ENCODE peak calls at places on chromosomes 13 and 19, in six cellular contexts. F is esophagus squamous epithelium; Z is vagina; O is SJCRH30; K is cardiac muscle cell; A is CD8-positive, alpha-beta memory T cell. E is an unnamed sample. For H3K4me1, the result is how much of the 10 kb centered on the place peaks cover.

GRCh38 chr13:97856001-97856675 is 97.3 kb upstream of the IPO5 start:
- DNase-seq in K (peak), F (no peak), A (no peak), Z (no peak), O (peak), E (no peak)

GRCh38 chr13:42819712-42820111 is 38.3 kb downstream of the FAM216B start:
- DNase-seq in A (no peak), Z (no peak), K (no peak), O (no peak), F (no peak), E (no peak)

GRCh38 chr13:84658881-84659661 is 776.8 kb upstream of the SLITRK1 start:
- DNase-seq in O (no peak), K (no peak), Z (no peak), A (no peak), F (no peak), E (no peak)

GRCh38 chr13:52371736-52372247 is 34.2 kb downstream of the THSD1 start:
- DNase-seq in O (peak), Z (no peak), K (no peak), A (no peak), F (no peak), E (no peak)

GRCh38 chr19:34503546-34504272 is 22.2 kb downstream of the WTIP start:
- DNase-seq in K (no peak), O (no peak), A (no peak), Z (no peak), F (no peak), E (no peak)

GRCh38 chr13:79435549-79435948 is 29.5 kb upstream of the RBM26 start:
- DNase-seq in K (no peak), A (no peak), O (no peak), F (no peak), Z (no peak), E (no peak)

GRCh38 chr19:58558623-58559274 is 338 bp upstream of the UBE2M start:
- DNase-seq in F (no peak), K (peak), O (peak), A (peak), Z (peak), E (peak)

GRCh38 chr13:97976551-97977375 is 23.3 kb downstream of the IPO5 start:
- DNase-seq in F (no peak), O (peak), A (no peak), K (no peak), Z (no peak), E (peak)

GRCh38 chr19:17078038-17078919 is 2.7 kb downstream of the MYO9B start:
- DNase-seq in F (no peak), Z (no peak), K (no peak), O (no peak), A (no peak), E (no peak)

GRCh38 chr19:4369888-4370260 is 26.5 kb downstream of the MPND start:
- DNase-seq in O (no peak), A (peak), F (no peak), K (peak), Z (no peak), E (peak)
- H3K4me1 ChIP-seq in O (under half), A (under half), F (half or more), K (under half), Z (half or more), E (half or more)

GRCh38 chr19:46787040-46787330 is 1.4 kb downstream of the SLC1A5 start:
- DNase-seq in F (no peak), K (no peak), Z (no peak), A (no peak), O (no peak), E (no peak)
- H3K4me1 ChIP-seq in F (under half), K (under half), Z (under half), A (under half), O (under half), E (under half)

GRCh38 chr13:50526771-50527567 is 316.5 kb downstream of the DLEU7 start:
- DNase-seq in F (no peak), Z (no peak), O (no peak), K (no peak), A (no peak), E (no peak)

GRCh38 chr13:50527612-50528509 is 315.6 kb downstream of the DLEU7 start:
- DNase-seq in A (no peak), O (no peak), Z (no peak), F (no peak), K (no peak), E (no peak)

GRCh38 chr13:50521750-50522149 is 321.7 kb downstream of the DLEU7 start:
- DNase-seq in Z (no peak), K (no peak), A (no peak), F (no peak), O (no peak), E (no peak)

GRCh38 chr13:50523307-50523706 is 320.2 kb downstream of the DLEU7 start:
- DNase-seq in A (no peak), K (no peak), F (no peak), O (no peak), Z (no peak), E (no peak)

DNA sequence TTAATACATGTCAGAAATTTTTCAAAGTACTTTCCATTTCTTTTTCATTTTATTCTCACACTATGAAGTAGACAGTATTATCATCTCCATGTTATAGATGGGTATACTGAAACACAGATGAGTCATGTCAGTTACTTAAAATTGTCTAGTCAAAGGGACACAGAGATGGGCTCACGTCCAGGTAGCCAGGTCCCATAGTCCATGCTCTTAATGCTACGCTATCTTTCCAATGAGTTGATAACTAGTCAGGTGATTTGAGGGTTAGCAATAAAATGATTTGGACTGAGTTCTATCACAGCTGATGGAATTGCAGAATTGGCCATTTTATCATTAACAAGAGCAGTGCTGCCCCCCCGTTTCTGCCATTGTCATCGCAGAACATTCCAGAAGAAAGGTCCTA is 319.0 kb downstream of the DLEU7 start:
- DNase-seq in A (no peak), Z (no peak), K (no peak), F (no peak), O (no peak), E (no peak)
- H3K4me1 ChIP-seq in A (under half), Z (half or more), K (under half), F (under half), O (under half), E (under half)

GRCh38 chr13:30796132-30796832 is 60.9 kb downstream of the ALOX5AP start:
- DNase-seq in Z (no peak), F (no peak), O (no peak), K (no peak), A (no peak), E (no peak)
- H3K4me1 ChIP-seq in Z (under half), F (under half), O (half or more), K (under half), A (under half), E (under half)

DNA sequence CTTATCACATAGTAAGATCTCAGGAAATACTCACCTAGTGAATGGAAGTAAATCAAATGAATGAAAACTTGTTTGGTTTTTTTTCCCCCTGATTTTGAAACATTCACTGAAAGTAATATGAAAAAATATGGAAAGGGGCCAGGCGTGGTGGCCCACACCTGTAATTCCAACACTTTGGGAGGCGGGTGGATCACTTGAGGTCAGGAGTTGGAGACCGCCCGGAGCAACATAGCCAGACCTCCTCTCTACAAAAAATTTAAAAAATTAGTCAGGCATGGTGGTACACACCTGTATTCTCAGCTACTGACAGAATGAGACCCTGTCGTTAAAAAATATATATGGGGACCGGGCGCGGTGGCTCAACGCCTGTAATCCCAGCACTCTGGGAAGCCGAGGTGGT is 149.6 kb downstream of the SIPA1L3 start:
- DNase-seq in A (no peak), F (no peak), Z (no peak), O (no peak), K (no peak), E (no peak)
- H3K4me1 ChIP-seq in A (under half), F (under half), Z (under half), O (under half), K (under half), E (under half)

DNA sequence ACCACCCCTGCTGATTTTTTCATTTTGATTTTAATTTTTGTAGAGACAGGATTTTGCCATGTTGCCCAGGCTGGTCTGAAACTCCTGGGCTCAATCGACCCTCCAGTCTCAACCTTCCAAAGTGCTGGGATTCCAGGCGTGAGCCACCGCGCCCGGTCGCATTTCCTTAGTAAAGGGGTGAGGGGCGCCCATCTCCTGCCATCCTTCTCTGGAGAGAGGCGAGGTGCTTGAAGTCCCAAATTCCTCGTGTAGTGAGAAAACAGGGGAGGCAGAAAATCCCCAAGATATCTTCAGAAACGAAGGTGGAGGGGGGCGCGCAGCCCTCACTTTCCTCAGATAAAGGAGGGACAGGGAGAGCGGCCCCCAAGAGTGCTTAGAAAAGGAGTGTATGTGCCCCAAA is 21.0 kb upstream of the GATAD2A start:
- DNase-seq in O (no peak), A (no peak), Z (no peak), K (no peak), F (no peak), E (no peak)
- H3K4me1 ChIP-seq in O (under half), A (under half), Z (under half), K (under half), F (under half), E (half or more)

E was measured in mucosa of descending colon.